ENCODE peak calls at places on chromosome 10, in five cellular contexts. One of them, this sample, is unnamed.

GRCh38 chr10:91409069-91409868 is 875 bp upstream of the HECTD2 start:
- DNase-seq in IMR-90: peak
- DNase-seq in pancreas: peak
- DNase-seq in kidney epithelial cell: peak
- DNase-seq in PC-9: peak
- DNase-seq in this sample: no peak

GRCh38 chr10:109374215-109374614 is 549.1 kb downstream of the XPNPEP1 start:
- DNase-seq in IMR-90: peak
- DNase-seq in pancreas: no peak
- DNase-seq in kidney epithelial cell: peak
- DNase-seq in PC-9: peak
- DNase-seq in this sample: peak

GRCh38 chr10:121167534-121168243 is 316.5 kb downstream of the WDR11 start:
- DNase-seq in IMR-90: no peak
- DNase-seq in pancreas: no peak
- DNase-seq in kidney epithelial cell: no peak
- DNase-seq in PC-9: no peak
- DNase-seq in this sample: no peak

GRCh38 chr10:123974406-123974805 is 82.8 kb upstream of the CPXM2 start:
- DNase-seq in IMR-90: peak
- DNase-seq in pancreas: no peak
- DNase-seq in kidney epithelial cell: no peak
- DNase-seq in PC-9: no peak
- DNase-seq in this sample: no peak

GRCh38 chr10:91090761-91091529 is 129.5 kb upstream of the PCGF5 start:
- DNase-seq in IMR-90: no peak
- DNase-seq in pancreas: no peak
- DNase-seq in kidney epithelial cell: no peak
- DNase-seq in PC-9: no peak
- DNase-seq in this sample: no peak

GRCh38 chr10:71217266-71218045 is 5.1 kb downstream of the UNC5B start:
- DNase-seq in IMR-90: no peak
- DNase-seq in pancreas: no peak
- DNase-seq in kidney epithelial cell: no peak
- DNase-seq in PC-9: no peak
- DNase-seq in this sample: no peak

GRCh38 chr10:63120554-63120953 is 12.6 kb upstream of the NRBF2 start:
- DNase-seq in IMR-90: peak
- DNase-seq in pancreas: no peak
- DNase-seq in kidney epithelial cell: no peak
- DNase-seq in PC-9: no peak
- DNase-seq in this sample: peak

GRCh38 chr10:12631787-12632562 is 282.6 kb downstream of the CAMK1D start:
- DNase-seq in IMR-90: no peak
- DNase-seq in pancreas: peak
- DNase-seq in kidney epithelial cell: no peak
- DNase-seq in PC-9: no peak
- DNase-seq in this sample: no peak

GRCh38 chr10:89236221-89236620 is 15.4 kb downstream of the LIPA start:
- DNase-seq in IMR-90: no peak
- DNase-seq in pancreas: no peak
- DNase-seq in kidney epithelial cell: no peak
- DNase-seq in PC-9: no peak
- DNase-seq in this sample: no peak

GRCh38 chr10:112535432-112536038 is 88.5 kb downstream of the VTI1A start:
- DNase-seq in IMR-90: peak
- DNase-seq in pancreas: no peak
- DNase-seq in kidney epithelial cell: no peak
- DNase-seq in PC-9: no peak
- DNase-seq in this sample: no peak

GRCh38 chr10:12703141-12703540 is 298.4 kb downstream of the CCDC3 start:
- DNase-seq in IMR-90: no peak
- DNase-seq in pancreas: no peak
- DNase-seq in kidney epithelial cell: no peak
- DNase-seq in PC-9: no peak
- DNase-seq in this sample: no peak

GRCh38 chr10:128880221-128880620 is 586.8 kb upstream of the MGMT start:
- DNase-seq in IMR-90: no peak
- DNase-seq in pancreas: no peak
- DNase-seq in kidney epithelial cell: no peak
- DNase-seq in PC-9: no peak
- DNase-seq in this sample: no peak

GRCh38 chr10:105950410-105950809 is 1214.1 kb downstream of the SORCS1 start:
- DNase-seq in IMR-90: peak
- DNase-seq in pancreas: peak
- DNase-seq in kidney epithelial cell: peak
- DNase-seq in PC-9: no peak
- DNase-seq in this sample: no peak

GRCh38 chr10:13990918-13991317 is 339.8 kb downstream of the FRMD4A start:
- DNase-seq in IMR-90: peak
- DNase-seq in pancreas: no peak
- DNase-seq in kidney epithelial cell: no peak
- DNase-seq in PC-9: no peak
- DNase-seq in this sample: no peak

GRCh38 chr10:14010083-14010551 is 320.6 kb downstream of the FRMD4A start:
- DNase-seq in IMR-90: peak
- DNase-seq in pancreas: no peak
- DNase-seq in kidney epithelial cell: no peak
- DNase-seq in PC-9: no peak
- DNase-seq in this sample: peak

GRCh38 chr10:127695431-127695830 is 41.6 kb upstream of the FOXI2 start:
- DNase-seq in IMR-90: no peak
- DNase-seq in pancreas: no peak
- DNase-seq in kidney epithelial cell: no peak
- DNase-seq in PC-9: no peak
- DNase-seq in this sample: no peak

GRCh38 chr10:77501846-77502251 is 135.8 kb downstream of the KCNMA1 start:
- DNase-seq in IMR-90: peak
- DNase-seq in pancreas: no peak
- DNase-seq in kidney epithelial cell: no peak
- DNase-seq in PC-9: no peak
- DNase-seq in this sample: no peak

GRCh38 chr10:129637841-129638240 is 170.8 kb downstream of the MGMT start:
- DNase-seq in IMR-90: no peak
- DNase-seq in pancreas: no peak
- DNase-seq in kidney epithelial cell: no peak
- DNase-seq in PC-9: no peak
- DNase-seq in this sample: no peak

GRCh38 chr10:17147884-17148494 is 18.4 kb upstream of the CUBN start:
- DNase-seq in IMR-90: peak
- DNase-seq in pancreas: no peak
- DNase-seq in kidney epithelial cell: peak
- DNase-seq in PC-9: no peak
- DNase-seq in this sample: no peak

GRCh38 chr10:17647316-17647715 is 3.4 kb downstream of the STAM start:
- DNase-seq in IMR-90: no peak
- DNase-seq in pancreas: no peak
- DNase-seq in kidney epithelial cell: no peak
- DNase-seq in PC-9: no peak
- DNase-seq in this sample: no peak

GRCh38 chr10:50623299-50624153 is at the start of gene SGMS1:
- DNase-seq in IMR-90: peak
- DNase-seq in pancreas: peak
- DNase-seq in kidney epithelial cell: no peak
- DNase-seq in PC-9: peak
- DNase-seq in this sample: no peak

GRCh38 chr10:15209827-15210509 is 41.5 kb upstream of the NMT2 start:
- DNase-seq in IMR-90: peak
- DNase-seq in pancreas: peak
- DNase-seq in kidney epithelial cell: no peak
- DNase-seq in PC-9: no peak
- DNase-seq in this sample: no peak

GRCh38 chr10:114545071-114545470 is 113.0 kb downstream of the ABLIM1 start:
- DNase-seq in IMR-90: no peak
- DNase-seq in pancreas: no peak
- DNase-seq in kidney epithelial cell: no peak
- DNase-seq in PC-9: peak
- DNase-seq in this sample: no peak

GRCh38 chr10:49393301-49393700 is 2.6 kb downstream of the DRGX start:
- DNase-seq in IMR-90: no peak
- DNase-seq in pancreas: no peak
- DNase-seq in kidney epithelial cell: no peak
- DNase-seq in PC-9: no peak
- DNase-seq in this sample: no peak

GRCh38 chr10:25902002-25902401 is 32.0 kb upstream of the MYO3A start:
- DNase-seq in IMR-90: no peak
- DNase-seq in pancreas: no peak
- DNase-seq in kidney epithelial cell: no peak
- DNase-seq in PC-9: no peak
- DNase-seq in this sample: no peak

GRCh38 chr10:89295597-89295996 is 6.2 kb upstream of the IFIT2 start:
- DNase-seq in IMR-90: peak
- DNase-seq in pancreas: no peak
- DNase-seq in kidney epithelial cell: no peak
- DNase-seq in PC-9: peak
- DNase-seq in this sample: peak

GRCh38 chr10:118983263-118983662 is 46.3 kb upstream of the NANOS1 start:
- DNase-seq in IMR-90: no peak
- DNase-seq in pancreas: no peak
- DNase-seq in kidney epithelial cell: no peak
- DNase-seq in PC-9: no peak
- DNase-seq in this sample: no peak

DNA sequence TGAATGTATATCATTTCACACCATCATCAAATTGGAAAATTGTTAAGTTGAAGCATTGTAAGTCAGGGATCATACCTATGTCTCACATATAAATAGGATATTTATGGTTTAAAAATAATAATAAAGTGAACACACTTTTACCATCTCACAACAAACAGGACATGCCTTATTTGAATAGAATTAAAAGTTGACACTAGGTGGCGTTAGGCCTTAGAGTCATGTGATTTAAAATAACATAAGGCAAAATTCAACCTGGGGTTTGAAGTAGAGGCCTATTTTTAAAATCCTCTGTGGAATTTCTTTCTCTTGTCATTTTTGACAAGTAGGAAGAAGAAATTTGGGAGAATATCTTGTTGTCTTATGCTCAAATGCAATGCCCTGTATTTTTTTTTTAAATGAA is 184.7 kb upstream of the PCDH15 start:
- DNase-seq in IMR-90: no peak
- DNase-seq in pancreas: no peak
- DNase-seq in kidney epithelial cell: no peak
- DNase-seq in PC-9: no peak
- DNase-seq in this sample: no peak
- TF ChIP-seq CTCF in IMR-90: peak
- TF ChIP-seq CTCF in pancreas: no peak
- TF ChIP-seq CTCF in kidney epithelial cell: peak
- TF ChIP-seq CTCF in PC-9: peak
- TF ChIP-seq CTCF in this sample: no peak

DNA sequence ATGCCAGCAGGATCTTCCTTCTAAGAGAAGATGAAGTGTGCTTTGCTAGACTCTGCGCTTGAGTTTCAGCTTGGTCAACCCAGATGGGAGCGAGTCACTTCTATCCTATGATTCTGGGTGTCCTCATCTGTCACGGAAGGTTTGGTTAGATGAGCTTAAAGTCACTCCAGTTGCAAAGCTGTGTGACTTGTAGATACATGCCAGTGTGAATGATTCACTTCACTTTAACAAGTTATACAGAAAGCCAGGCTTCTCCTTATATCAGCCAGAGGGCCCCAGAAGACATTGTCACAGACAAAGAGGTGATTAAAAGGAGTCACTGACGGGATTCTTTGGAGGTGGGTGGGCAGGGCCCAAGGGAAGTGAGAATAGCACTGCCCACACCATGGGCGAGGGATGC is 122.6 kb upstream of the PFKP start:
- DNase-seq in IMR-90: no peak
- DNase-seq in pancreas: no peak
- DNase-seq in kidney epithelial cell: no peak
- DNase-seq in PC-9: no peak
- DNase-seq in this sample: no peak
- H3K4me3 ChIP-seq in IMR-90: no peak
- H3K4me3 ChIP-seq in pancreas: no peak
- H3K4me3 ChIP-seq in kidney epithelial cell: no peak
- H3K4me3 ChIP-seq in PC-9: no peak
- H3K4me3 ChIP-seq in this sample: no peak

GRCh38 chr10:94989192-94989591 is 50.7 kb downstream of the CYP2C9 start:
- DNase-seq in IMR-90: no peak
- DNase-seq in pancreas: no peak
- DNase-seq in kidney epithelial cell: no peak
- DNase-seq in PC-9: no peak
- DNase-seq in this sample: no peak

GRCh38 chr10:94983555-94983954 is 45.1 kb downstream of the CYP2C9 start:
- DNase-seq in IMR-90: no peak
- DNase-seq in pancreas: no peak
- DNase-seq in kidney epithelial cell: no peak
- DNase-seq in PC-9: no peak
- DNase-seq in this sample: no peak
- TF ChIP-seq CTCF in IMR-90: no peak
- TF ChIP-seq CTCF in pancreas: no peak
- TF ChIP-seq CTCF in kidney epithelial cell: no peak
- TF ChIP-seq CTCF in PC-9: no peak
- TF ChIP-seq CTCF in this sample: no peak

GRCh38 chr10:23192741-23193434 is 776 bp downstream of the PTF1A start:
- DNase-seq in IMR-90: no peak
- DNase-seq in pancreas: peak
- DNase-seq in kidney epithelial cell: no peak
- DNase-seq in PC-9: no peak
- DNase-seq in this sample: no peak
- H3K4me3 ChIP-seq in IMR-90: no peak
- H3K4me3 ChIP-seq in pancreas: peak
- H3K4me3 ChIP-seq in kidney epithelial cell: no peak
- H3K4me3 ChIP-seq in PC-9: no peak
- H3K4me3 ChIP-seq in this sample: no peak

This sample was measured in AG04449.